ENCODE peak calls at places on chromosomes 12 and 14, in ten cellular contexts. One of them, this sample, is unnamed.

GRCh38 chr12:70615177-70615576 is 22.1 kb downstream of the PTPRB start:
- DNase-seq in OCI-M1: no peak
- DNase-seq in mucosa of descending colon: no peak
- DNase-seq in astrocyte of the spinal cord: no peak
- DNase-seq in NCI-H1092 treated with DMSO at 0.1 percent for 48 hours: no peak
- DNase-seq in A172: no peak
- DNase-seq in myocyte: peak
- DNase-seq in KBM-7: no peak
- DNase-seq in GM12865: no peak
- DNase-seq in HT-29: no peak
- DNase-seq in this sample: no peak

GRCh38 chr12:120086801-120087621 is 29.5 kb downstream of the RAB35 start:
- DNase-seq in OCI-M1: peak
- DNase-seq in mucosa of descending colon: peak
- DNase-seq in astrocyte of the spinal cord: peak
- DNase-seq in NCI-H1092 treated with DMSO at 0.1 percent for 48 hours: peak
- DNase-seq in A172: peak
- DNase-seq in myocyte: peak
- DNase-seq in KBM-7: peak
- DNase-seq in GM12865: peak
- DNase-seq in HT-29: peak
- DNase-seq in this sample: peak

GRCh38 chr12:41795066-41795465 is 349.6 kb downstream of the GXYLT1 start:
- DNase-seq in OCI-M1: no peak
- DNase-seq in mucosa of descending colon: no peak
- DNase-seq in astrocyte of the spinal cord: peak
- DNase-seq in NCI-H1092 treated with DMSO at 0.1 percent for 48 hours: peak
- DNase-seq in A172: no peak
- DNase-seq in myocyte: no peak
- DNase-seq in KBM-7: no peak
- DNase-seq in GM12865: no peak
- DNase-seq in HT-29: no peak
- DNase-seq in this sample: no peak

GRCh38 chr12:34392741-34393085 is 370.4 kb downstream of the ALG10 start:
- DNase-seq in OCI-M1: no peak
- DNase-seq in mucosa of descending colon: peak
- DNase-seq in astrocyte of the spinal cord: no peak
- DNase-seq in NCI-H1092 treated with DMSO at 0.1 percent for 48 hours: no peak
- DNase-seq in A172: no peak
- DNase-seq in myocyte: no peak
- DNase-seq in KBM-7: no peak
- DNase-seq in GM12865: no peak
- DNase-seq in HT-29: no peak
- DNase-seq in this sample: no peak

GRCh38 chr14:55430024-55430690 is 10.3 kb downstream of the TBPL2 start:
- DNase-seq in OCI-M1: peak
- DNase-seq in mucosa of descending colon: no peak
- DNase-seq in astrocyte of the spinal cord: peak
- DNase-seq in NCI-H1092 treated with DMSO at 0.1 percent for 48 hours: peak
- DNase-seq in A172: peak
- DNase-seq in myocyte: peak
- DNase-seq in KBM-7: peak
- DNase-seq in GM12865: peak
- DNase-seq in HT-29: peak
- DNase-seq in this sample: peak

GRCh38 chr12:65892905-65893304 is 68.6 kb downstream of the HMGA2 start:
- DNase-seq in OCI-M1: no peak
- DNase-seq in mucosa of descending colon: no peak
- DNase-seq in astrocyte of the spinal cord: peak
- DNase-seq in NCI-H1092 treated with DMSO at 0.1 percent for 48 hours: no peak
- DNase-seq in A172: peak
- DNase-seq in myocyte: peak
- DNase-seq in KBM-7: peak
- DNase-seq in GM12865: peak
- DNase-seq in HT-29: no peak
- DNase-seq in this sample: no peak

GRCh38 chr12:89844539-89844938 is 135.9 kb upstream of the ATP2B1 start:
- DNase-seq in OCI-M1: no peak
- DNase-seq in mucosa of descending colon: no peak
- DNase-seq in astrocyte of the spinal cord: no peak
- DNase-seq in NCI-H1092 treated with DMSO at 0.1 percent for 48 hours: no peak
- DNase-seq in A172: no peak
- DNase-seq in myocyte: no peak
- DNase-seq in KBM-7: no peak
- DNase-seq in GM12865: no peak
- DNase-seq in HT-29: no peak
- DNase-seq in this sample: no peak

GRCh38 chr14:21309238-21309636 is 29.4 kb downstream of the RPGRIP1 start:
- DNase-seq in OCI-M1: no peak
- DNase-seq in mucosa of descending colon: no peak
- DNase-seq in astrocyte of the spinal cord: no peak
- DNase-seq in NCI-H1092 treated with DMSO at 0.1 percent for 48 hours: no peak
- DNase-seq in A172: no peak
- DNase-seq in myocyte: no peak
- DNase-seq in KBM-7: no peak
- DNase-seq in GM12865: no peak
- DNase-seq in HT-29: no peak
- DNase-seq in this sample: no peak

GRCh38 chr14:27050195-27050594 is 452.4 kb upstream of the NOVA1 start:
- DNase-seq in OCI-M1: no peak
- DNase-seq in mucosa of descending colon: no peak
- DNase-seq in astrocyte of the spinal cord: no peak
- DNase-seq in NCI-H1092 treated with DMSO at 0.1 percent for 48 hours: peak
- DNase-seq in A172: no peak
- DNase-seq in myocyte: peak
- DNase-seq in KBM-7: no peak
- DNase-seq in GM12865: no peak
- DNase-seq in HT-29: no peak
- DNase-seq in this sample: no peak

This sample was measured in RPMI8226.